ENCODE peak calls at places on chromosomes 16 and 17, in nine cellular contexts. K is GM23338, L is nucleus accumbens, A is fibroblast of lung, G is NCI-H446 treated with DMSO at 0.1 percent for 48 hours, M is retina, U is HCEC 1CT, F is GM23248, R is NCI-H1092. C is an unnamed sample.

GRCh38 chr16:30472328-30472942 is at the start of gene ITGAL:
- DNase-seq in L (no peak), A (no peak), R (no peak), U (no peak), F (no peak), K (no peak), G (no peak), M (no peak), C (peak)

GRCh38 chr17:69607162-69607834 is 192.8 kb downstream of the MAP2K6 start:
- DNase-seq in F (peak), M (peak), K (peak), U (peak), L (peak), A (peak), G (peak), R (peak), C (peak)

GRCh38 chr16:47045023-47045422 is 71.5 kb upstream of the DNAJA2 start:
- DNase-seq in R (no peak), A (peak), K (no peak), M (peak), U (no peak), F (peak), L (no peak), G (no peak), C (peak)

GRCh38 chr17:81034168-81034777 is 678 bp upstream of the BAIAP2 start:
- DNase-seq in R (no peak), A (no peak), M (peak), L (no peak), G (no peak), F (no peak), U (no peak), K (no peak), C (no peak)

GRCh38 chr17:49618112-49618611 is 42.5 kb downstream of the NXPH3 start:
- DNase-seq in U (peak), K (no peak), M (no peak), F (peak), R (no peak), G (no peak), A (no peak), L (no peak), C (no peak)

GRCh38 chr17:42843358-42843934 is 934 bp upstream of the AOC2 start:
- DNase-seq in U (peak), R (peak), M (peak), F (peak), G (no peak), K (peak), A (peak), L (no peak), C (peak)

GRCh38 chr16:88700636-88701482 is 5.3 kb downstream of the RNF166 start:
- DNase-seq in R (no peak), L (peak), K (no peak), F (peak), U (peak), G (no peak), A (peak), M (no peak), C (peak)

GRCh38 chr16:66735891-66736290 is 15.5 kb downstream of the DYNC1LI2 start:
- DNase-seq in K (no peak), U (no peak), R (no peak), A (no peak), G (no peak), L (no peak), F (peak), M (no peak), C (no peak)

GRCh38 chr16:87457051-87457611 is 35.7 kb downstream of the ZCCHC14 start:
- DNase-seq in G (no peak), R (no peak), F (peak), U (peak), A (peak), K (no peak), L (no peak), M (no peak), C (no peak)

GRCh38 chr16:84055366-84055765 is 12.8 kb upstream of the SLC38A8 start:
- DNase-seq in L (no peak), R (no peak), K (no peak), G (no peak), F (no peak), A (no peak), U (no peak), M (no peak), C (no peak)

GRCh38 chr17:32813021-32813420 is 63.9 kb downstream of the MYO1D start:
- DNase-seq in F (peak), M (no peak), G (no peak), L (no peak), U (peak), R (no peak), A (peak), K (no peak), C (no peak)

GRCh38 chr17:34797724-34798123 is 163.5 kb downstream of the CCT6B start:
- DNase-seq in K (peak), L (no peak), U (no peak), G (no peak), M (peak), F (peak), R (no peak), A (peak), C (no peak)

GRCh38 chr16:84794626-84795025 is 25.2 kb upstream of the CRISPLD2 start:
- DNase-seq in R (no peak), K (no peak), U (no peak), M (no peak), G (no peak), F (no peak), L (no peak), A (no peak), C (no peak)

GRCh38 chr16:71414038-71414437 is 27.8 kb downstream of the TLE7 start:
- DNase-seq in U (no peak), A (no peak), G (no peak), K (no peak), R (no peak), F (no peak), L (no peak), M (no peak), C (no peak)

GRCh38 chr16:23334421-23334853 is 32.3 kb downstream of the SCNN1B start:
- DNase-seq in U (no peak), L (no peak), M (no peak), G (no peak), R (no peak), F (no peak), K (no peak), A (no peak), C (no peak)

GRCh38 chr17:49691677-49692191 is 13.8 kb upstream of the SPOP start:
- DNase-seq in G (no peak), U (no peak), M (no peak), K (peak), L (no peak), A (no peak), R (no peak), F (peak), C (no peak)

GRCh38 chr16:9115277-9115676 is 23.8 kb downstream of the HAPSTR1 start:
- DNase-seq in U (no peak), G (no peak), M (no peak), A (no peak), F (peak), K (no peak), R (no peak), L (no peak), C (no peak)

GRCh38 chr16:12166271-12166670 is 189.7 kb downstream of the SNX29 start:
- DNase-seq in M (no peak), F (no peak), G (no peak), U (no peak), L (no peak), R (no peak), K (peak), A (no peak), C (no peak)

GRCh38 chr16:57380671-57381462 is 8.6 kb downstream of the CX3CL1 start:
- DNase-seq in G (no peak), M (no peak), A (no peak), R (peak), F (no peak), U (no peak), K (no peak), L (no peak), C (peak)

GRCh38 chr16:81221731-81222130 is 16.8 kb upstream of the BCO1 start:
- DNase-seq in M (no peak), U (no peak), R (no peak), G (no peak), F (no peak), A (no peak), L (no peak), K (no peak), C (no peak)

GRCh38 chr17:72525225-72525988 is 404.6 kb downstream of the SOX9 start:
- DNase-seq in R (no peak), A (no peak), U (no peak), F (no peak), L (no peak), M (no peak), K (no peak), G (no peak), C (no peak)

GRCh38 chr17:42744283-42744805 is 496 bp downstream of the EZH1 start:
- DNase-seq in U (peak), M (peak), A (peak), R (peak), G (no peak), K (peak), F (peak), L (peak), C (peak)

GRCh38 chr16:77385481-77385880 is 49.4 kb downstream of the ADAMTS18 start:
- DNase-seq in K (no peak), U (no peak), A (no peak), M (peak), L (no peak), F (no peak), R (no peak), G (no peak), C (no peak)

GRCh38 chr17:75652341-75652740 is 14.6 kb downstream of the RECQL5 start:
- DNase-seq in U (no peak), G (no peak), R (no peak), A (no peak), K (no peak), L (no peak), F (no peak), M (no peak), C (no peak)

GRCh38 chr17:30547778-30548177 is 70.6 kb downstream of the GOSR1 start:
- DNase-seq in F (no peak), K (no peak), M (no peak), U (no peak), G (no peak), R (no peak), A (no peak), L (no peak), C (no peak)

GRCh38 chr16:50081428-50082018 is 15.8 kb downstream of the HEATR3 start:
- DNase-seq in G (no peak), M (no peak), F (peak), L (no peak), U (no peak), A (no peak), R (no peak), K (no peak), C (no peak)

GRCh38 chr17:4738136-4739121 is 1.2 kb upstream of the ZMYND15 start:
- DNase-seq in F (no peak), K (peak), M (no peak), A (no peak), U (no peak), G (no peak), L (no peak), R (no peak), C (no peak)

GRCh38 chr16:1941162-1941923 is 1.7 kb downstream of the MSRB1 start:
- DNase-seq in K (peak), M (no peak), G (no peak), A (peak), L (no peak), F (no peak), U (no peak), R (no peak), C (no peak)

GRCh38 chr17:45790296-45790922 is 6.3 kb downstream of the CRHR1 start:
- DNase-seq in G (peak), L (no peak), K (no peak), U (no peak), A (no peak), R (no peak), M (no peak), F (peak), C (no peak)

GRCh38 chr16:73047536-73048291 is at the start of gene ZFHX3:
- DNase-seq in G (peak), K (peak), M (peak), U (peak), A (peak), R (no peak), F (peak), L (peak), C (peak)

GRCh38 chr16:89112377-89113151 is 18.9 kb downstream of the ACSF3 start:
- DNase-seq in M (no peak), F (no peak), L (no peak), A (no peak), U (no peak), G (no peak), R (no peak), K (no peak), C (no peak)

GRCh38 chr17:78709688-78710290 is 72.3 kb downstream of the CYTH1 start:
- DNase-seq in L (no peak), R (no peak), A (no peak), G (no peak), K (no peak), M (no peak), F (no peak), U (no peak), C (no peak)

GRCh38 chr17:61458491-61459433 is 6.5 kb downstream of the TBX4 start:
- DNase-seq in L (no peak), M (peak), G (no peak), R (no peak), A (no peak), F (no peak), K (peak), U (no peak), C (no peak)

GRCh38 chr16:46717692-46718091 is 28.2 kb downstream of the ORC6 start:
- DNase-seq in G (no peak), A (no peak), M (no peak), L (no peak), U (no peak), K (no peak), R (no peak), F (no peak), C (no peak)

GRCh38 chr17:69672924-69673323 is 258.4 kb downstream of the MAP2K6 start:
- DNase-seq in K (no peak), F (peak), U (peak), L (no peak), G (no peak), A (peak), R (no peak), M (no peak), C (no peak)

GRCh38 chr17:68701046-68701445 is 99.9 kb upstream of the FAM20A start:
- DNase-seq in U (no peak), F (peak), G (no peak), L (no peak), R (no peak), K (no peak), M (no peak), A (no peak), C (no peak)

GRCh38 chr16:66240088-66240487 is 126.4 kb upstream of the CDH5 start:
- DNase-seq in R (no peak), U (no peak), L (no peak), G (no peak), F (no peak), A (no peak), K (no peak), M (no peak), C (no peak)

GRCh38 chr17:49873466-49873865 is 25.6 kb upstream of the TAC4 start:
- DNase-seq in G (no peak), F (no peak), L (no peak), R (no peak), K (no peak), U (no peak), M (no peak), A (no peak), C (no peak)

GRCh38 chr17:16444258-16444886 is 29.0 kb downstream of the TRPV2 start:
- DNase-seq in R (no peak), A (no peak), K (no peak), G (peak), U (no peak), F (no peak), M (no peak), L (no peak), C (no peak)

GRCh38 chr16:2253293-2253692 is 1.9 kb upstream of the ECI1 start:
- DNase-seq in L (no peak), G (no peak), U (no peak), A (no peak), M (no peak), F (no peak), R (no peak), K (no peak), C (no peak)

C was measured in midbrain.